ENCODE peak calls at places on chromosomes 16 and 17, in four cellular contexts. C, N, J and K are unnamed samples.

GRCh38 chr16:3377917-3378316 is 22.2 kb downstream of the OR2C1 start:
- DNase-seq in C (no peak), N (no peak), J (no peak), K (no peak)

GRCh38 chr17:51079049-51079448 is 41.6 kb downstream of the SPAG9 start:
- DNase-seq in C (no peak), N (no peak), J (no peak), K (no peak)

GRCh38 chr16:72833491-72833890 is 214.4 kb downstream of the ZFHX3 start:
- DNase-seq in C (no peak), N (no peak), J (no peak), K (no peak)

GRCh38 chr16:57863434-57864160 is 61.3 kb upstream of the KIFC3 start:
- DNase-seq in C (peak; percentile 47), N (peak; percentile 13), J (no peak), K (peak; percentile 71)

GRCh38 chr16:27690604-27691003 is 140.7 kb downstream of the KATNIP start:
- DNase-seq in C (no peak), N (no peak), J (peak; percentile 11), K (peak; percentile 50)

GRCh38 chr17:77231076-77231871 is 90.5 kb downstream of the SEC14L1 start:
- DNase-seq in C (no peak), N (no peak), J (no peak), K (no peak)

GRCh38 chr17:37714897-37715296 is 30.0 kb downstream of the HNF1B start:
- DNase-seq in C (no peak), N (no peak), J (no peak), K (no peak)

GRCh38 chr16:85347213-85347591 is 234.9 kb upstream of the CIBAR2 start:
- DNase-seq in C (no peak), N (no peak), J (peak; percentile 11), K (no peak)

GRCh38 chr16:88911148-88911945 is 44.9 kb upstream of the PABPN1L start:
- DNase-seq in C (peak; percentile 53), N (no peak), J (no peak), K (no peak)

GRCh38 chr17:49125449-49125848 is 7.1 kb upstream of the B4GALNT2 start:
- DNase-seq in C (no peak), N (no peak), J (no peak), K (no peak)